ENCODE peak calls at places on chromosomes 5 and 9, in nine cellular contexts. R is activated CD4-positive, alpha-beta T cell treated with anti-CD3 and anti-CD28 coated beads, Interleukin-2, amount 10 ng/mL, durations not matched to agents 7 days and 5 days; Z is progenitor cell of endocrine pancreas; M is GM20000; S is left ventricle myocardium inferior; B is stimulated activated CD8-positive, alpha-beta memory T cell treated with anti-CD3 and anti-CD28 coated beads, Interleukin-4, amount 100 ng/mL, for 48 hours; G is cardiac fibroblast; N is amniotic epithelial cell; A is RPMI8226. I is an unnamed sample.

GRCh38 chr9:134346151-134346550 is 19.9 kb downstream of the RXRA start:
- DNase-seq in R (no peak), Z (no peak), M (no peak), S (no peak), B (no peak), G (no peak), N (no peak), A (no peak), I (no peak)

GRCh38 chr5:109900911-109901627 is 211.3 kb downstream of the MAN2A1 start:
- DNase-seq in R (no peak), Z (no peak), M (no peak), S (no peak), B (no peak), G (no peak), N (no peak), A (no peak), I (no peak)

GRCh38 chr9:74951725-74952151 is 974 bp downstream of the C9orf40 start:
- DNase-seq in R (peak), Z (peak), M (peak), S (peak), B (peak), G (peak), N (peak), A (peak), I (peak)

GRCh38 chr9:419571-420156 is 205.0 kb downstream of the DOCK8 start:
- DNase-seq in R (no peak), Z (no peak), M (no peak), S (no peak), B (no peak), G (peak), N (peak), A (no peak), I (no peak)

GRCh38 chr9:135152608-135153337 is 65.3 kb downstream of the OLFM1 start:
- DNase-seq in R (no peak), Z (no peak), M (no peak), S (no peak), B (no peak), G (no peak), N (no peak), A (peak), I (no peak)

GRCh38 chr9:17349816-17350215 is 215.0 kb downstream of the CNTLN start:
- DNase-seq in R (no peak), Z (no peak), M (no peak), S (no peak), B (no peak), G (peak), N (peak), A (no peak), I (no peak)

GRCh38 chr9:28774433-28775029 is 1201.2 kb upstream of the C9orf72 start:
- DNase-seq in R (no peak), Z (no peak), M (peak), S (no peak), B (no peak), G (peak), N (peak), A (peak), I (no peak)

GRCh38 chr5:93675458-93676450 is 65.6 kb downstream of the POU5F2 start:
- DNase-seq in R (no peak), Z (no peak), M (no peak), S (no peak), B (no peak), G (no peak), N (no peak), A (no peak), I (no peak)

GRCh38 chr9:37760416-37761165 is 7.0 kb downstream of the TRMT10B start:
- DNase-seq in R (no peak), Z (no peak), M (no peak), S (no peak), B (no peak), G (peak), N (peak), A (no peak), I (no peak)

GRCh38 chr9:109913461-109913810 is 133.4 kb downstream of the PALM2AKAP2 start:
- DNase-seq in R (no peak), Z (no peak), M (no peak), S (no peak), B (no peak), G (peak), N (no peak), A (no peak), I (no peak)

GRCh38 chr5:77797133-77797532 is 21.0 kb upstream of the TBCA start:
- DNase-seq in R (no peak), Z (no peak), M (no peak), S (no peak), B (no peak), G (no peak), N (peak), A (no peak), I (no peak)

GRCh38 chr5:132259061-132259851 is 1.8 kb downstream of the PDLIM4 start:
- DNase-seq in R (no peak), Z (no peak), M (peak), S (peak), B (peak), G (peak), N (peak), A (no peak), I (peak)

GRCh38 chr5:55180016-55180415 is 7.0 kb upstream of the CDC20B start:
- DNase-seq in R (no peak), Z (no peak), M (no peak), S (no peak), B (no peak), G (no peak), N (no peak), A (no peak), I (no peak)

GRCh38 chr9:6785682-6786081 is 27.9 kb downstream of the KDM4C start:
- DNase-seq in R (no peak), Z (no peak), M (no peak), S (no peak), B (no peak), G (no peak), N (no peak), A (no peak), I (no peak)

GRCh38 chr9:97547098-97547829 is 45.8 kb downstream of the TMOD1 start:
- DNase-seq in R (no peak), Z (no peak), M (no peak), S (no peak), B (no peak), G (no peak), N (no peak), A (no peak), I (no peak)

GRCh38 chr5:10145922-10146321 is 103.8 kb downstream of the ATPSCKMT start:
- DNase-seq in R (no peak), Z (no peak), M (no peak), S (no peak), B (no peak), G (peak), N (peak), A (peak), I (no peak)

GRCh38 chr5:179827684-179828083 is 7.0 kb downstream of the SQSTM1 start:
- DNase-seq in R (no peak), Z (no peak), M (no peak), S (no peak), B (peak), G (no peak), N (peak), A (no peak), I (no peak)

GRCh38 chr5:168226012-168226411 is 65.4 kb upstream of the WWC1 start:
- DNase-seq in R (no peak), Z (no peak), M (no peak), S (no peak), B (no peak), G (no peak), N (no peak), A (no peak), I (no peak)

GRCh38 chr9:135040892-135041291 is 46.6 kb upstream of the OLFM1 start:
- DNase-seq in R (no peak), Z (no peak), M (no peak), S (no peak), B (no peak), G (no peak), N (no peak), A (no peak), I (no peak)

GRCh38 chr9:76701441-76702031 is 62.7 kb upstream of the PCA3 start:
- DNase-seq in R (no peak), Z (no peak), M (no peak), S (no peak), B (no peak), G (peak), N (peak), A (no peak), I (no peak)

GRCh38 chr9:134434896-134435506 is 108.7 kb downstream of the RXRA start:
- DNase-seq in R (no peak), Z (peak), M (no peak), S (peak), B (no peak), G (peak), N (peak), A (peak), I (peak)

GRCh38 chr9:95463145-95464060 is 53.4 kb downstream of the PTCH1 start:
- DNase-seq in R (no peak), Z (no peak), M (peak), S (no peak), B (no peak), G (no peak), N (no peak), A (peak), I (no peak)